ENCODE peak calls at places on chromosomes 2 and 18, in six cellular contexts. L is NK-92 treated with Interleukin-12 subunit alpha and Interleukin-12 subunit beta, amount 100 ng/mL, for 24 hours; A is tibial nerve; T is stimulated activated CD4-positive, alpha-beta T cell treated with anti-CD3 and anti-CD28 coated beads, TNF-alpha, amount 100 ng/mL, for 4 hours; G is activated T-cell treated with anti-CD3 and anti-CD28 coated beads, Interleukin-2, amount 50 U/mL, for 1 hour; J is NCI-H2227 treated with DMSO at 0.1 percent for 48 hours. R is an unnamed sample.

GRCh38 chr2:176729706-176730569 is 460.7 kb downstream of the MTX2 start:
- DNase-seq in L (no peak), A (peak), T (no peak), G (no peak), J (no peak), R (no peak)

GRCh38 chr2:148927010-148927409 is 52.0 kb downstream of the KIF5C start:
- DNase-seq in L (no peak), A (no peak), T (no peak), G (peak), J (no peak), R (no peak)

GRCh38 chr2:16948710-16949109 is 283.1 kb upstream of the CYRIA start:
- DNase-seq in L (no peak), A (no peak), T (no peak), G (no peak), J (no peak), R (no peak)

GRCh38 chr2:97707428-97708380 is 5.7 kb upstream of the ZAP70 start:
- DNase-seq in L (no peak), A (no peak), T (no peak), G (no peak), J (no peak), R (no peak)

GRCh38 chr18:50651334-50651733 is 91.4 kb downstream of the MAPK4 start:
- DNase-seq in L (no peak), A (no peak), T (no peak), G (no peak), J (no peak), R (no peak)

GRCh38 chr2:171289938-171290480 is 129.3 kb upstream of the TLK1 start:
- DNase-seq in L (no peak), A (no peak), T (no peak), G (no peak), J (no peak), R (no peak)

GRCh38 chr2:118974103-118974911 is 32.3 kb downstream of the MARCO start:
- DNase-seq in L (peak), A (no peak), T (no peak), G (no peak), J (no peak), R (no peak)

GRCh38 chr2:73766349-73766748 is 13.6 kb downstream of the DUSP11 start:
- DNase-seq in L (no peak), A (no peak), T (no peak), G (no peak), J (no peak), R (no peak)

GRCh38 chr18:23337599-23338444 is 115.3 kb upstream of the RIOK3 start:
- DNase-seq in L (no peak), A (no peak), T (no peak), G (no peak), J (peak), R (no peak)

GRCh38 chr2:86308356-86308755 is 29.1 kb downstream of the REEP1 start:
- DNase-seq in L (no peak), A (no peak), T (no peak), G (no peak), J (no peak), R (no peak)

GRCh38 chr18:2102022-2102421 is 469.3 kb downstream of the METTL4 start:
- DNase-seq in L (no peak), A (no peak), T (no peak), G (no peak), J (no peak), R (no peak)

GRCh38 chr2:68908392-68908970 is 37.3 kb upstream of the BMP10 start:
- DNase-seq in L (peak), A (peak), T (peak), G (peak), J (peak), R (peak)

GRCh38 chr2:32008811-32009478 is 1.9 kb downstream of the MEMO1 start:
- DNase-seq in L (peak), A (no peak), T (peak), G (no peak), J (no peak), R (peak)

GRCh38 chr2:234102112-234102511 is 51.6 kb downstream of the SPP2 start:
- DNase-seq in L (no peak), A (no peak), T (no peak), G (no peak), J (no peak), R (no peak)

GRCh38 chr2:105034170-105034569 is 3.7 kb upstream of the MRPS9 start:
- DNase-seq in L (no peak), A (no peak), T (no peak), G (no peak), J (no peak), R (no peak)

GRCh38 chr2:128791983-128792315 is 473.3 kb upstream of the HS6ST1 start:
- DNase-seq in L (no peak), A (no peak), T (no peak), G (no peak), J (no peak), R (no peak)

GRCh38 chr2:10327896-10328666 is 25.4 kb downstream of the HPCAL1 start:
- DNase-seq in L (no peak), A (no peak), T (no peak), G (no peak), J (no peak), R (no peak)

GRCh38 chr2:8893978-8894820 is 56.8 kb upstream of the KIDINS220 start:
- DNase-seq in L (no peak), A (no peak), T (no peak), G (no peak), J (peak), R (no peak)

GRCh38 chr2:64699712-64700111 is 46.0 kb upstream of the SERTAD2 start:
- DNase-seq in L (no peak), A (no peak), T (no peak), G (no peak), J (no peak), R (peak)

GRCh38 chr2:218981390-218982311 is 3.3 kb downstream of the FEV start:
- DNase-seq in L (no peak), A (no peak), T (no peak), G (peak), J (no peak), R (peak)

GRCh38 chr2:20542761-20543578 is 96.1 kb downstream of the RHOB start:
- DNase-seq in L (no peak), A (no peak), T (no peak), G (no peak), J (no peak), R (no peak)

GRCh38 chr2:47193607-47194006 is 38.5 kb upstream of the STPG4 start:
- DNase-seq in L (no peak), A (no peak), T (no peak), G (no peak), J (peak), R (no peak)

GRCh38 chr2:107340955-107341354 is 455.0 kb upstream of the ST6GAL2 start:
- DNase-seq in L (no peak), A (no peak), T (no peak), G (no peak), J (no peak), R (no peak)

GRCh38 chr2:65129276-65129612 is 662 bp downstream of the RAB1A start:
- DNase-seq in L (no peak), A (no peak), T (no peak), G (no peak), J (no peak), R (no peak)

GRCh38 chr2:98579926-98580325 is 28.4 kb downstream of the COA5 start:
- DNase-seq in L (no peak), A (no peak), T (no peak), G (no peak), J (no peak), R (no peak)

GRCh38 chr2:190842606-190843104 is 38.0 kb upstream of the GLS start:
- DNase-seq in L (no peak), A (no peak), T (no peak), G (no peak), J (no peak), R (no peak)

GRCh38 chr2:42777883-42778805 is 14.2 kb upstream of the OXER1 start:
- DNase-seq in L (no peak), A (no peak), T (no peak), G (no peak), J (no peak), R (no peak)

GRCh38 chr18:62242955-62243354 is 55.9 kb downstream of the RELCH start:
- DNase-seq in L (no peak), A (no peak), T (no peak), G (no peak), J (no peak), R (no peak)

GRCh38 chr18:51196116-51196810 is 1.2 kb downstream of the MEX3C start:
- DNase-seq in L (peak), A (peak), T (peak), G (peak), J (no peak), R (peak)

GRCh38 chr2:100984892-100985307 is 17.2 kb upstream of the RPL31 start:
- DNase-seq in L (peak), A (peak), T (peak), G (peak), J (peak), R (peak)

R was measured in stimulated activated naive CD4-positive, alpha-beta T cell treated with Interleukin-2 at 50 U/mL for 16 hours.